ENCODE peak calls at places on chromosomes 1 and 21, in eight cellular contexts. S is neural crest cell; T is mucosa of gallbladder; J is activated naive CD8-positive, alpha-beta T cell treated with anti-CD3 and anti-CD28 coated beads, Interleukin-2, amount 50 U/mL, for 24 hours; P is caudate nucleus; D is HS-5; N is HT-29; M is Right ventricle myocardium superior. E is an unnamed sample.

GRCh38 chr1:205449254-205449749 is 6.5 kb downstream of the BLACAT1 start:
- DNase-seq in T (no peak), D (no peak), M (no peak), J (no peak), S (no peak), N (no peak), P (no peak), E (no peak)

GRCh38 chr1:79373481-79374132 is 367.1 kb upstream of the ADGRL4 start:
- DNase-seq in J (no peak), N (no peak), S (no peak), T (peak; percentile 56), D (no peak), M (peak; percentile 44), P (no peak), E (peak; percentile 38)

GRCh38 chr1:1873186-1873585 is 17.7 kb downstream of the GNB1 start:
- DNase-seq in P (no peak), D (no peak), N (no peak), S (no peak), T (no peak), J (no peak), M (peak; percentile 83), E (no peak)

GRCh38 chr1:94741510-94741909 is 78.6 kb upstream of the SLC44A3 start:
- DNase-seq in D (no peak), P (no peak), N (no peak), S (no peak), J (no peak), T (no peak), M (no peak), E (no peak)

GRCh38 chr1:209651148-209651547 is 1.1 kb downstream of the LAMB3 start:
- DNase-seq in T (peak; percentile 76), J (peak; percentile 73), D (peak; percentile 55), N (peak; percentile 85), S (no peak), M (peak; percentile 81), P (no peak), E (peak; percentile 26)

GRCh38 chr1:2564006-2564814 is 8.0 kb downstream of the TNFRSF14 start:
- DNase-seq in M (peak; percentile 24), N (no peak), P (no peak), J (no peak), S (no peak), T (no peak), D (no peak), E (no peak)

GRCh38 chr21:41605178-41605933 is 97.4 kb upstream of the TMPRSS2 start:
- DNase-seq in S (no peak), M (no peak), N (no peak), J (no peak), T (no peak), P (no peak), D (no peak), E (no peak)

GRCh38 chr1:71037066-71037465 is 10.6 kb downstream of the PTGER3 start:
- DNase-seq in J (no peak), T (no peak), S (no peak), N (no peak), M (no peak), P (no peak), D (no peak), E (no peak)

GRCh38 chr1:54331091-54331772 is 75.0 kb downstream of the SSBP3 start:
- DNase-seq in D (no peak), S (no peak), M (no peak), N (no peak), P (no peak), T (no peak), J (no peak), E (no peak)

GRCh38 chr1:90964444-90965035 is 57.3 kb downstream of the ZNF644 start:
- DNase-seq in D (no peak), J (no peak), M (no peak), N (peak; percentile 57), P (no peak), S (no peak), T (no peak), E (no peak)

GRCh38 chr1:182149411-182149965 is 88.0 kb upstream of the ZNF648 start:
- DNase-seq in J (peak; percentile 10), S (no peak), N (no peak), D (peak; percentile 48), P (no peak), T (peak; percentile 61), M (peak; percentile 44), E (peak; percentile 84)

GRCh38 chr1:84698718-84699117 is 8.5 kb upstream of the SSX2IP start:
- DNase-seq in D (peak; percentile 79), M (no peak), T (no peak), N (peak; percentile 19), S (no peak), P (no peak), J (no peak), E (peak; percentile 76)

GRCh38 chr1:157114183-157115121 is 14.8 kb upstream of the ETV3L start:
- DNase-seq in M (no peak), D (no peak), N (no peak), J (no peak), T (no peak), P (no peak), S (no peak), E (no peak)

GRCh38 chr1:55107111-55107510 is 67.8 kb downstream of the PCSK9 start:
- DNase-seq in S (no peak), T (no peak), P (no peak), J (no peak), M (no peak), N (no peak), D (no peak), E (peak; percentile 53)

GRCh38 chr1:238811211-238811610 is 575.2 kb upstream of the CHRM3 start:
- DNase-seq in D (peak; percentile 51), N (no peak), S (no peak), T (no peak), M (no peak), J (no peak), P (no peak), E (no peak)

GRCh38 chr1:47569681-47570470 is 132.0 kb downstream of the FOXD2 start:
- DNase-seq in P (no peak), D (peak; percentile 52), J (no peak), T (peak; percentile 71), M (no peak), S (no peak), N (peak; percentile 84), E (peak; percentile 69)

GRCh38 chr1:197042676-197043341 is 24.3 kb downstream of the F13B start:
- DNase-seq in T (no peak), M (no peak), P (no peak), D (no peak), J (no peak), S (no peak), N (no peak), E (no peak)

GRCh38 chr21:25396135-25396711 is 211.1 kb downstream of the MRPL39 start:
- DNase-seq in T (no peak), J (peak; percentile 79), D (no peak), P (no peak), N (no peak), S (no peak), M (no peak), E (no peak)

GRCh38 chr1:107669996-107670395 is 295.0 kb downstream of the VAV3 start:
- DNase-seq in P (no peak), S (no peak), T (peak; percentile 67), N (peak; percentile 22), D (no peak), J (no peak), M (no peak), E (peak; percentile 72)

GRCh38 chr1:94926365-94926914 is 470 bp downstream of the CNN3 start:
- DNase-seq in J (peak; percentile 38), D (no peak), T (peak; percentile 40), N (peak; percentile 20), S (peak; percentile 62), P (peak; percentile 42), M (peak; percentile 67), E (no peak)

GRCh38 chr1:71828431-71829012 is 453.8 kb downstream of the NEGR1 start:
- DNase-seq in N (no peak), M (no peak), P (peak; percentile 12), D (no peak), T (peak; percentile 12), S (peak; percentile 2), J (no peak), E (no peak)

GRCh38 chr1:170156594-170156993 is 10.8 kb downstream of the NTMT2 start:
- DNase-seq in T (no peak), J (no peak), M (no peak), D (no peak), P (no peak), N (no peak), S (no peak), E (no peak)

GRCh38 chr1:32101233-32101681 is 6.6 kb upstream of the KPNA6 start:
- DNase-seq in D (peak; percentile 59), J (no peak), S (no peak), N (no peak), P (no peak), T (no peak), M (no peak), E (no peak)

GRCh38 chr1:195656780-195657179 is 951.5 kb downstream of the KCNT2 start:
- DNase-seq in D (no peak), P (no peak), M (no peak), N (no peak), T (no peak), J (no peak), S (no peak), E (no peak)

GRCh38 chr21:34342476-34342875 is 21.3 kb upstream of the KCNE2 start:
- DNase-seq in M (no peak), P (no peak), N (no peak), T (no peak), J (no peak), D (no peak), S (no peak), E (no peak)

GRCh38 chr1:11211925-11212587 is 22.9 kb downstream of the ANGPTL7 start:
- DNase-seq in S (no peak), P (peak; percentile 38), J (no peak), N (no peak), D (no peak), T (no peak), M (no peak), E (no peak)

GRCh38 chr1:215022723-215023122 is 59.8 kb upstream of the KCNK2 start:
- DNase-seq in M (no peak), N (no peak), T (no peak), S (no peak), J (no peak), D (no peak), P (no peak), E (no peak)

GRCh38 chr1:215824245-215824644 is 257.1 kb downstream of the KCTD3 start:
- DNase-seq in J (no peak), T (no peak), M (no peak), N (no peak), P (no peak), S (no peak), D (no peak), E (no peak)

GRCh38 chr1:14190508-14190907 is 408.0 kb upstream of the KAZN start:
- DNase-seq in T (peak; percentile 28), M (no peak), P (no peak), J (no peak), S (no peak), N (peak; percentile 4), D (peak; percentile 29), E (peak; percentile 39)

GRCh38 chr1:27832762-27833161 is 2.2 kb downstream of the PPP1R8 start:
- DNase-seq in T (no peak), P (no peak), S (no peak), D (peak; percentile 42), N (no peak), J (no peak), M (no peak), E (peak; percentile 4)

GRCh38 chr1:152397474-152397873 is 16.6 kb downstream of the CRNN start:
- DNase-seq in D (no peak), J (no peak), S (no peak), N (peak; percentile 32), T (no peak), P (no peak), M (no peak), E (no peak)

GRCh38 chr1:3067301-3067670 is 1.7 kb upstream of the PRDM16 start:
- DNase-seq in N (no peak), M (peak; percentile 43), P (no peak), T (no peak), J (no peak), D (no peak), S (no peak), E (no peak)

GRCh38 chr1:3638027-3638426 is 11.9 kb downstream of the WRAP73 start:
- DNase-seq in J (no peak), P (no peak), M (peak; percentile 27), T (no peak), S (no peak), D (no peak), N (no peak), E (no peak)

GRCh38 chr21:34511154-34511553 is 856 bp downstream of the KCNE1 start:
- DNase-seq in T (no peak), P (no peak), M (no peak), N (no peak), J (no peak), D (no peak), S (no peak), E (peak; percentile 46)

E was measured in retinal pigment epithelial cell.